ENCODE peak calls at places on chromosomes 13 and 19, in six cellular contexts. S is LNCaP clone FGC, W is astrocyte of the spinal cord, T is BE2C, V is fibroblast of villous mesenchyme, I is epithelial cell of esophagus. Q is an unnamed sample.

GRCh38 chr19:15114153-15114540 is 6.9 kb downstream of the SYDE1 start:
- DNase-seq in S (no peak), W (peak), T (no peak), V (no peak), I (no peak), Q (no peak)

GRCh38 chr13:34352958-34353357 is 535.0 kb downstream of the RFC3 start:
- DNase-seq in S (no peak), W (no peak), T (no peak), V (no peak), I (peak), Q (no peak)

GRCh38 chr13:62704795-62705329 is 1289.2 kb upstream of the PCDH20 start:
- DNase-seq in S (no peak), W (no peak), T (no peak), V (no peak), I (no peak), Q (no peak)

GRCh38 chr13:109007946-109008345 is 378.5 kb downstream of the MYO16 start:
- DNase-seq in S (no peak), W (no peak), T (no peak), V (no peak), I (peak), Q (no peak)

GRCh38 chr13:112348642-112349345 is 27.4 kb upstream of the SPACA7 start:
- DNase-seq in S (no peak), W (no peak), T (no peak), V (no peak), I (no peak), Q (no peak)

GRCh38 chr13:103354189-103354588 is 288.0 kb upstream of the SLC10A2 start:
- DNase-seq in S (no peak), W (no peak), T (peak), V (no peak), I (no peak), Q (no peak)

GRCh38 chr19:55460670-55461258 is 678 bp downstream of the ISOC2 start:
- DNase-seq in S (peak), W (peak), T (peak), V (peak), I (peak), Q (peak)

GRCh38 chr13:111210488-111210887 is 95.4 kb downstream of the ARHGEF7 start:
- DNase-seq in S (no peak), W (peak), T (no peak), V (peak), I (peak), Q (peak)

GRCh38 chr13:111323549-111323948 is 3.1 kb downstream of the TEX29 start:
- DNase-seq in S (no peak), W (no peak), T (no peak), V (no peak), I (no peak), Q (no peak)

DNA sequence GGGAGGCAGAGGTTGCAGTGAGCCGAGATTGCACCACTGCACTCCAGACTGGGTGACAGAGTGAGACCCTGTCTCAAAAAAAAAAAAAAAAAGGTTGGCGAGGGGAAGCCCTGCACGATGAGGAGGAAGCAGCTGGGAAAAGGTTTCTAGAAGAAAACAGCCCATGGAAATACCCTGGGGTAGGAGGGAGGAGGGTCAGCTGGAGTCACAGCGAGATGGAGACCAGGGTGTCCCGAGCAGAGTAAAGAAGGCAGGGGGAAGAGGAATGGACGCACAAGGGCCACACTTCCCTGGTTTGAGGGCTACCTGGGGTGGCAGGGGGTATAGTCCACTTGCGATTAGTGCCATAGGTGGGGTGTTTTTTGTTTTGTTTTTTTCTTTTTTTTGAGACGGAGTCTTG is 6.4 kb downstream of the KANK3 start:
- DNase-seq in S (no peak), W (no peak), T (no peak), V (no peak), I (no peak), Q (no peak)
- H3K4me3 ChIP-seq in S (no peak), W (no peak), T (no peak), V (no peak), I (no peak), Q (no peak)

GRCh38 chr19:4878491-4878968 is 11.1 kb upstream of the PLIN3 start:
- DNase-seq in S (no peak), W (no peak), T (no peak), V (no peak), I (no peak), Q (no peak)
- H3K4me3 ChIP-seq in S (no peak), W (no peak), T (no peak), V (no peak), I (no peak), Q (no peak)

DNA sequence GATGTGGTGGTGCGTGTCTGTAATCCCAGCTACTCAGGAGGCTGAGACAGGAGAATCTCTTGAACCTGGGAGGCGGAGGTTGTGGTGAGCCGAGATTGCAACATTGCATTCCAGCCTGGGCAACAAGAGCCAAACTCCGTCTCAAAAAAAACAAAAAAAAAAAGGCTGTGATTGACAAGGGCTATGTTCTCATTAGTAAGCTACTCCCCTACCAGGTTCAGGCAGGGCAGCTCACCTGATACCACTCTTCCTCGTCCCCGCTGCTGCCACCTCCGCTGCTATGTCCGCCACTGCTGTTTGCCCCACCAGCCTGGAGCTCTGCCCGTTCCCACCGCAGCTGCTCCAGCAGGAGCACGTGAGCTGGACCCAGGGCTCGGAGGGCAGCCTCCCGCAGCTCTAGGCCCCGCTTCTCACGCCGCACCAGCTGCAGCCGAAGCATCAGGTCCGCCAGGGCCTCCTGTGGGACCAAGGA is 9.4 kb downstream of the USHBP1 start:
- DNase-seq in S (no peak), W (no peak), T (no peak), V (no peak), I (peak), Q (peak)
- H3K4me3 ChIP-seq in S (no peak), W (no peak), T (no peak), V (no peak), I (no peak), Q (no peak)

GRCh38 chr13:43273362-43273761 is 250.0 kb downstream of the DNAJC15 start:
- DNase-seq in S (no peak), W (peak), T (no peak), V (peak), I (peak), Q (no peak)
- H3K4me3 ChIP-seq in S (no peak), W (no peak), T (no peak), V (no peak), I (no peak), Q (no peak)

GRCh38 chr19:16144216-16144581 is 714 bp downstream of the HSH2D start:
- DNase-seq in S (no peak), W (no peak), T (no peak), V (no peak), I (no peak), Q (no peak)

GRCh38 chr19:16146112-16146511 is 2.6 kb downstream of the HSH2D start:
- DNase-seq in S (no peak), W (no peak), T (no peak), V (no peak), I (no peak), Q (no peak)

GRCh38 chr19:16143399-16144215 is at the start of gene HSH2D:
- DNase-seq in S (peak), W (no peak), T (no peak), V (no peak), I (peak), Q (peak)

GRCh38 chr19:16153582-16154336 is 10.3 kb downstream of the HSH2D start:
- DNase-seq in S (no peak), W (no peak), T (peak), V (no peak), I (no peak), Q (no peak)

DNA sequence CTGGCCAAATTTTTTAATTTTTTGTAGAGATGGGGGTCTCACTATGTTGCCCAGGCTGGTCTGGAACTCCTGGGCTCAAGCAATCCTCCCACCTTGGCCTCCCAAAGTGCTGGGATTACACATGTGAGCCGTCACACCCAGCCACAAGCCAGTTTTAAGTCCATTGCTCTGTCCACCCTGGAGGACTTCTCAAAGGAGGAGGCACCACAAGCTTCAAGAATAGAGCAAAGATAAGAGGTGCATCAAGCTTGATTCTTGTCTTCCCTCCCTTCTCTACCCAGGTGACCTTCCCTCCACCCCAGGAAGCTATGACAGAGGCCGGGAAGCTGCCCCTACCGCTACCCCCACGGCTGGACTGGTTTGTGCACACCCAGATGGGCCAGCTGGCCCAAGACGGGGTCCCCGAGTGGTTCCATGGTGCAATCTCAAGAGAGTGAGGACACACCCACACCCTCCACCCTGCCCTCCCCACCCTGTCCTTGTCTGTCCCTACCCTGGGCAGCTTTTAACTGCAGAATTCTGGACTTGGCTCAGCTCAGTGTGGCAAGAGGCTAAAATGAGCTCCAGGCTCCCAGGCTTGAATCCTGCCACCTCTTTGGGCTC is 5.1 kb downstream of the HSH2D start:
- DNase-seq in S (no peak), W (no peak), T (no peak), V (no peak), I (no peak), Q (no peak)
- H3K4me3 ChIP-seq in S (no peak), W (no peak), T (no peak), V (no peak), I (no peak), Q (no peak)

DNA sequence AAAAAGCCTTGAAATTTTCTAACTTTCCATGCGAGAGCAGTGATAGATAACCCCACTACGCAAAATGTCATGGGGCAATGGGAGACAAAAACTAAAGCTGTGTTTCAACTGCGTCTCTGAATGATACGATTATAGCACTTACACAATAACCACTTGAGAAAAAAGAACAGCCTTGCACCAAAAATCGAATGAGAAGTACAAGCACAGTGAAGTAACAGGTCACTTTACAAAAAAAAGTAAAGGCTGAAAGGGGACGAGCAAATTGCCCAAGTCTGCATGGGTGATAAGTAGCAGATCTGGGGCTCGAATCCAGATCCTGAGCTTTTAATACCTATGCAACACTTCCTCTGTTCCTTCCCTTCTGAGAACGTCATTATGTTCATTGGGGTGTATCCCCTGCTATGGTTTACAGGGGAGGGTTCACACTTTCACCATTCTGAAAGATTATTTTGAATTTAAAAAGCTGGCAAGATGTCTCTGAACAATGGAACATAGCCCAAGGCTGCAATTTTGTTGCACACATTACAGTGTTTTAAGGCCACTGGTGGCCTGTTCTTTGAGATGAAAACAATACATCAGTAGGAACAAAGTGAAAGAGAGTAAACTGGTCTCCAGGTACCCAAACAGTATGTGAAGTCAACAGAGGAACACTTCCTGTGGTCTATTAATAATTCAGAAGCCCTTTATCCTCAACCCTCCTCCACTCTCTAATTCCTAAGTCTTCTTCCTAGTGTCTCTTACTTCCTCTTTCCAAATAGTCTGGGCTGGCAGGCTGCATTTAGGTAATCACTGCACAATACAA is 3.1 kb downstream of the CPB2 start:
- DNase-seq in S (peak), W (no peak), T (no peak), V (no peak), I (no peak), Q (no peak)
- H3K4me3 ChIP-seq in S (no peak), W (no peak), T (no peak), V (no peak), I (no peak), Q (no peak)

GRCh38 chr13:32538621-32539246 is at the start of gene N4BP2L2:
- DNase-seq in S (peak), W (peak), T (peak), V (peak), I (peak), Q (peak)

GRCh38 chr13:32535748-32536147 is 2.8 kb downstream of the N4BP2L2 start:
- DNase-seq in S (no peak), W (no peak), T (no peak), V (no peak), I (no peak), Q (no peak)

GRCh38 chr13:32537580-32538233 is 888 bp downstream of the N4BP2L2 start:
- DNase-seq in S (no peak), W (peak), T (peak), V (peak), I (no peak), Q (peak)

GRCh38 chr13:32538234-32538620 is 368 bp downstream of the N4BP2L2 start:
- DNase-seq in S (no peak), W (no peak), T (no peak), V (peak), I (peak), Q (peak)

GRCh38 chr13:32535140-32535539 is 3.5 kb downstream of the N4BP2L2 start:
- DNase-seq in S (no peak), W (no peak), T (no peak), V (peak), I (no peak), Q (no peak)
- H3K4me3 ChIP-seq in S (no peak), W (no peak), T (no peak), V (no peak), I (no peak), Q (no peak)

GRCh38 chr13:113364371-113364932 is 522 bp upstream of the GRTP1 start:
- DNase-seq in S (no peak), W (no peak), T (no peak), V (no peak), I (peak), Q (peak)
- H3K4me3 ChIP-seq in S (peak), W (peak), T (peak), V (peak), I (peak), Q (peak)

Q was measured in PC-9.